ENCODE peak calls at places on chromosome 7, in four cellular contexts. L is right cardiac atrium, H is aorta, X is SJSA1. N is an unnamed sample.

GRCh38 chr7:137846588-137847417 is at the start of gene DGKI:
- DNase-seq in L (peak; percentile 62), H (peak; percentile 57), X (no peak), N (no peak)

GRCh38 chr7:45708046-45708950 is 134.1 kb downstream of the ADCY1 start:
- DNase-seq in L (peak; percentile 6), H (no peak), X (peak; percentile 28), N (no peak)

GRCh38 chr7:22429386-22429785 is 70.6 kb downstream of the STEAP1B start:
- DNase-seq in L (no peak), H (no peak), X (no peak), N (no peak)

GRCh38 chr7:114026486-114027089 is 107.8 kb upstream of the PPP1R3A start:
- DNase-seq in L (no peak), H (no peak), X (no peak), N (peak; percentile 29)

GRCh38 chr7:157411580-157411979 is 74.8 kb downstream of the DNAJB6 start:
- DNase-seq in L (no peak), H (no peak), X (no peak), N (no peak)

GRCh38 chr7:6198687-6199595 is 73.5 kb downstream of the CYTH3 start:
- DNase-seq in L (no peak), H (no peak), X (no peak), N (no peak)

GRCh38 chr7:23893942-23894890 is 184.2 kb downstream of the STK31 start:
- DNase-seq in L (no peak), H (no peak), X (no peak), N (no peak)

GRCh38 chr7:45435846-45436245 is 138.3 kb upstream of the ADCY1 start:
- DNase-seq in L (no peak), H (no peak), X (no peak), N (no peak)

GRCh38 chr7:6232534-6232933 is 39.9 kb downstream of the CYTH3 start:
- DNase-seq in L (peak; percentile 85), H (peak; percentile 71), X (no peak), N (no peak)

GRCh38 chr7:18361756-18362155 is 133.8 kb upstream of the HDAC9 start:
- DNase-seq in L (peak; percentile 27), H (no peak), X (no peak), N (no peak)

GRCh38 chr7:135240446-135240845 is 6.8 kb downstream of the STRA8 start:
- DNase-seq in L (no peak), H (no peak), X (no peak), N (peak; percentile 80)

GRCh38 chr7:103687272-103687671 is 241.3 kb upstream of the SLC26A5 start:
- DNase-seq in L (no peak), H (no peak), X (no peak), N (no peak)

GRCh38 chr7:70588610-70589009 is 543.3 kb upstream of the GALNT17 start:
- DNase-seq in L (no peak), H (no peak), X (no peak), N (no peak)

GRCh38 chr7:39709768-39710291 is 86.5 kb downstream of the RALA start:
- DNase-seq in L (peak; percentile 65), H (peak; percentile 62), X (no peak), N (peak; percentile 76)

GRCh38 chr7:95473276-95473985 is 12.3 kb upstream of the ASB4 start:
- DNase-seq in L (no peak), H (no peak), X (no peak), N (peak; percentile 99)

GRCh38 chr7:137453356-137453755 is 109.8 kb upstream of the PTN start:
- DNase-seq in L (no peak), H (no peak), X (no peak), N (no peak)

GRCh38 chr7:116218051-116218645 is 7.8 kb downstream of the TES start:
- DNase-seq in L (no peak), H (no peak), X (peak; percentile 84), N (peak; percentile 80)

DNA sequence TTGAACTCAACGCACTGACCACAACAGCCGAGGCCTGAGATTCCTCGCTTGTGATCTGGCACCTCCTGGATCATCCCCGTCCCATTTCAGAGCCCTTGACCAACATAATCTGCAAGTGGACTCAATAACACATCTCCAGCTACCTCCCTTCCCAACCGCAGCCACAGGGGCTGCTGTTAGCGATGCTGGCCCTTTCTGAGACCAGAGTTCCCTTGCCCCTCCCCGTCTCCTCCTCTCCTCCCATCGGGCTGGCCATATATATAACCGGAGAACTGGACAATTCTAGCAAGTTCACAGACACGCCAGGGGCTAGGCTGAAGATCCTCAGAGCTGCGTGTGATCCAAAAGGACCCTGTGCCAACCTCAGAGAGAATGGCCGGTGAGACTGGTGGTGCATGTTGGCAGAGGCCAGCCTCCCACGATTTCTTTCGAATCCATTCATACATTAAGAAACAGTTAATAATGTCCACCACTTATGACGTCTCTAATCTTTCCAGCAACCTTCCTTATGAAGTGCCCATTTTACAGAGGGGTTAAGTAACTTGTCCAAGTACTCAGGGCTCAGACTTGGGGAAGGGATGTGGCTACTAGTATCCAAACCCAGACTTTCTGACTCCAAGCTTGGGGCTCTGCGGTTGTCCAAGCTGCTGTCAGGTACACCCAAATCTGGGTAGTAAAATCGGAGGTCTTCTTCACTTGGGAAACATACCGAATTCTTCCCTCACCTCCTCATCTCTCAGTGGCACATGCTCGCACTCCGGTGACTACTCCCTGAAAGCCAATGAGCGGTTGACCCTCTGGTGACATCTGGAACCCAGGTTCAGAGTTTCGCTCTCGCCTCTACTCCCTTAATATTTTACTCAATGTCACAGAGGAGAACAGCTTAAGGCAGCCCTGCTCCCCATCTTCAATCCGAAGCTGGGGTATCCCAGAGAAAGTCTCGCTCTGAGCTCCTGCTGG is 11.2 kb upstream of the FEZF1 start:
- DNase-seq in L (no peak), H (no peak), X (no peak), N (no peak)
- H3K27me3 ChIP-seq in L (peaks cover 3% of the 10 kb centered on the region), H (peaks cover 4% of the 10 kb centered on the region), X (peaks cover 34% of the 10 kb centered on the region), N (peaks cover 18% of the 10 kb centered on the region)

DNA sequence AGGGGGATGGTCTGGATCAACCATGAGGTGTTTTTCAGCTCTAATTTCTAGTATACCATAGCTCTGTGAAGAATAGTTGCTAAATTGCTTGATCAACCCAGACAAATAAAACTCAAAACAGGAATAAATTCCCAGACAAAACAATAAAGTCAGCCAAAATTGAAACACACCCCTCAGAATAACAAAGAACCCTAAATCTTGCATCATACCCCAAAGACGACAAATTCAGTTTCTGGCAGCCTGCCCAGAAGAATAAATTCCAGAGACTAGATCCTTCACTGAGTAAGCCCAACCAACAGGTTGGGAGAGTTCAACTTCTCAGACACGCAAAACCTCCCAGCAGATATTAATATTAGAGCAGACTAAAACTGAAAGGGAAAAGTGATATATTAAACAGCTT is 11.2 kb upstream of the SEM1 start:
- DNase-seq in L (no peak), H (no peak), X (no peak), N (peak; percentile 36)
- H3K27me3 ChIP-seq in L (no peaks in the 10 kb centered on the region), H (no peaks in the 10 kb centered on the region), X (no peaks in the 10 kb centered on the region), N (no peaks in the 10 kb centered on the region)

GRCh38 chr7:54774785-54775740 is 16.1 kb upstream of the SEC61G start:
- DNase-seq in L (no peak), H (no peak), X (no peak), N (peak; percentile 93)

GRCh38 chr7:54773472-54774399 is 14.7 kb upstream of the SEC61G start:
- DNase-seq in L (peak; percentile 92), H (peak; percentile 79), X (peak; percentile 82), N (peak; percentile 95)

GRCh38 chr7:54764861-54765260 is 5.8 kb upstream of the SEC61G start:
- DNase-seq in L (no peak), H (no peak), X (no peak), N (no peak)

GRCh38 chr7:54769203-54769602 is 10.2 kb upstream of the SEC61G start:
- DNase-seq in L (no peak), H (no peak), X (no peak), N (no peak)
- H3K27me3 ChIP-seq in L (no peaks in the 10 kb centered on the region), H (no peaks in the 10 kb centered on the region), X (no peaks in the 10 kb centered on the region), N (no peaks in the 10 kb centered on the region)

DNA sequence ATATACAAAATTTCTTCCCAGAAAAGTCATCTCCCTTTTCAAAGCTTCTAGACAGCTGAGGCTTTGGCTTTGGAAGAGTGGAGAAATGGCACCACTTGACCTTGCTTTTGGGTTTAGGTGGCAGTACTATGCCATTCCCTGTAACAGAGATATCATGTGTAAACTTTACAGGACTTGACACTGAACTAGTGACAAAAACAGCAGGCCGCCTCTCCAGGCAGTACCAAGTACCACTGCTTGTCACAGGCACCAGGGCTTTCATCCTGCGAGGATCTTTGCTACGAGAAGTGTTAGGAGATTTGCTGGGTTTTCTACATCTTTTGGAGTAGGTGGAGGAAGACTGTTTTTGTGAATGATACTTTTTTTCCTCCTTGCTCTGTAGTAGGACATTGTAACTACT is 32.6 kb upstream of the ANLN start:
- DNase-seq in L (no peak), H (no peak), X (no peak), N (no peak)
- H3K27me3 ChIP-seq in L (no peaks in the 10 kb centered on the region), H (no peaks in the 10 kb centered on the region), X (no peaks in the 10 kb centered on the region), N (no peaks in the 10 kb centered on the region)

DNA sequence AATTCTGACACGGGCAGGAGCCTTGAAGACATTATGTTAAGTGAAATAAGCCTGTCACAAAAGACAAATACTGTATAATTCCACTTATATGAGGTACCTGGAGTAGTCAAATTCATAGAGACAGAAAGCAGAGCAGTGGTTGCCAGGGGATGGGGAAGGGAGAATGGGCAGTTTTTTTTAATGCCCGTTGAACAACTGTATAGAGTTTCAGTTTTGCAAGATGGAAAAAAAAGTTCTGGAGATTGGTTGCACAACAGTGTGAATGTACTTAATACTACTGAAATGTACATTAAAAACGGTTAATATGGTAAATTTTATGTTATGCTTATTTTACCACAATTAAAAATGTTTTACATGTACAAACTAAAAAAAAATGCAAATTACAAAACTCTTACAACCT is 63.6 kb upstream of the EFCAB10 start:
- DNase-seq in L (no peak), H (no peak), X (no peak), N (no peak)
- H3K27me3 ChIP-seq in L (no peaks in the 10 kb centered on the region), H (no peaks in the 10 kb centered on the region), X (no peaks in the 10 kb centered on the region), N (no peaks in the 10 kb centered on the region)

DNA sequence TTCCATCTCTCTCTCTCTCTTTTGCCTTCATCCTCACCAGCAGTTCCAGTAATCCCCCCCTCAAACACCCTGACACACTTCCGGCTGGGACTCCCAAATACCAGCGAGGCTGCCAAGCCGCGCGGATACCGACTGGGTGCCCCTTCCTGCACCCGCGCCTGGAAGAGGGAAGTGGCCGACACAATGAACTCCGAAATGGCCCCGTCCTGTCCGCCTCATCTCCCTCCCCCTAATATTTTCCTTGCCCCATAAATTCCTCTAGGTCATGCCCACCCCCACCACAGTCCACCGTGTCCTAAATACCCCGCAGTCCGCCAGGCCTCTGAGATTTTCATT is 1.8 kb upstream of the HOXA9 start:
- DNase-seq in L (peak; percentile 27), H (peak; percentile 47), X (peak; percentile 83), N (no peak)
- H3K27me3 ChIP-seq in L (no peaks in the 10 kb centered on the region), H (no peaks in the 10 kb centered on the region), X (no peaks in the 10 kb centered on the region), N (no peaks in the 10 kb centered on the region)